ENCODE peak calls at places on chromosomes 16 and 17, in four cellular contexts. One of them, this sample, is unnamed.

GRCh38 chr17:77125432-77125901 is 15.3 kb upstream of the SEC14L1 start:
- DNase-seq in nephron progenitor cell: no peak
- DNase-seq in HT1080: peak
- DNase-seq in skeletal muscle cell: peak
- DNase-seq in this sample: peak

GRCh38 chr16:52487849-52488457 is 59.0 kb downstream of the TOX3 start:
- DNase-seq in nephron progenitor cell: no peak
- DNase-seq in HT1080: no peak
- DNase-seq in skeletal muscle cell: no peak
- DNase-seq in this sample: no peak

GRCh38 chr16:48540222-48540900 is 69.6 kb downstream of the N4BP1 start:
- DNase-seq in nephron progenitor cell: no peak
- DNase-seq in HT1080: no peak
- DNase-seq in skeletal muscle cell: no peak
- DNase-seq in this sample: no peak

GRCh38 chr16:51881731-51882130 is 665.2 kb downstream of the TOX3 start:
- DNase-seq in nephron progenitor cell: no peak
- DNase-seq in HT1080: no peak
- DNase-seq in skeletal muscle cell: no peak
- DNase-seq in this sample: no peak

GRCh38 chr17:43018008-43018853 is 4.0 kb downstream of the VAT1 start:
- DNase-seq in nephron progenitor cell: peak
- DNase-seq in HT1080: peak
- DNase-seq in skeletal muscle cell: no peak
- DNase-seq in this sample: no peak

GRCh38 chr17:48513097-48513496 is 17.7 kb downstream of the HOXB1 start:
- DNase-seq in nephron progenitor cell: no peak
- DNase-seq in HT1080: no peak
- DNase-seq in skeletal muscle cell: no peak
- DNase-seq in this sample: no peak

GRCh38 chr17:79414063-79414462 is 196.8 kb downstream of the RBFOX3 start:
- DNase-seq in nephron progenitor cell: no peak
- DNase-seq in HT1080: no peak
- DNase-seq in skeletal muscle cell: no peak
- DNase-seq in this sample: no peak

GRCh38 chr16:15073101-15073500 is 17.2 kb upstream of the NTAN1 start:
- DNase-seq in nephron progenitor cell: no peak
- DNase-seq in HT1080: no peak
- DNase-seq in skeletal muscle cell: no peak
- DNase-seq in this sample: no peak

GRCh38 chr17:746181-746580 is 5.9 kb downstream of the GEMIN4 start:
- DNase-seq in nephron progenitor cell: no peak
- DNase-seq in HT1080: no peak
- DNase-seq in skeletal muscle cell: no peak
- DNase-seq in this sample: no peak

GRCh38 chr17:55677449-55677848 is 45.2 kb downstream of the TMEM100 start:
- DNase-seq in nephron progenitor cell: no peak
- DNase-seq in HT1080: no peak
- DNase-seq in skeletal muscle cell: no peak
- DNase-seq in this sample: no peak

GRCh38 chr16:2514333-2515179 is 804 bp downstream of the ATP6V0C start:
- DNase-seq in nephron progenitor cell: no peak
- DNase-seq in HT1080: no peak
- DNase-seq in skeletal muscle cell: no peak
- DNase-seq in this sample: no peak

GRCh38 chr16:46898006-46898405 is 13.8 kb downstream of the GPT2 start:
- DNase-seq in nephron progenitor cell: no peak
- DNase-seq in HT1080: no peak
- DNase-seq in skeletal muscle cell: no peak
- DNase-seq in this sample: no peak

GRCh38 chr17:45841883-45842525 is 2.7 kb upstream of the SPPL2C start:
- DNase-seq in nephron progenitor cell: no peak
- DNase-seq in HT1080: no peak
- DNase-seq in skeletal muscle cell: no peak
- DNase-seq in this sample: no peak

GRCh38 chr17:50355701-50356341 is 9.9 kb downstream of the XYLT2 start:
- DNase-seq in nephron progenitor cell: no peak
- DNase-seq in HT1080: no peak
- DNase-seq in skeletal muscle cell: no peak
- DNase-seq in this sample: no peak

GRCh38 chr17:1736348-1737281 is 6.1 kb upstream of the SERPINF2 start:
- DNase-seq in nephron progenitor cell: peak
- DNase-seq in HT1080: peak
- DNase-seq in skeletal muscle cell: peak
- DNase-seq in this sample: peak

This sample was measured in AG09309.